ENCODE peak calls at places on chromosomes 7 and 10, in nine cellular contexts. W is astrocyte of the spinal cord; Y is GF-D8; L is GM12892; P is amygdala; R is type B pancreatic cell; E is activated naive CD4-positive, alpha-beta T cell treated with anti-CD3 and anti-CD28 coated beads, Interleukin-2, amount 50 U/mL, for 16 hours; U is T1000; D is fibroblast of pulmonary artery. H is an unnamed sample.

GRCh38 chr7:127822822-127823508 is 171.0 kb downstream of the SND1 start:
- DNase-seq in R (no peak), U (no peak), E (no peak), Y (no peak), D (no peak), W (no peak), P (no peak), L (no peak), H (no peak)

GRCh38 chr10:106711313-106711906 is 453.1 kb downstream of the SORCS1 start:
- DNase-seq in D (peak), E (no peak), W (no peak), U (no peak), Y (no peak), P (peak), R (no peak), L (peak), H (no peak)

GRCh38 chr7:136958016-136958415 is 89.6 kb downstream of the CHRM2 start:
- DNase-seq in U (no peak), D (peak), W (peak), P (no peak), Y (no peak), R (no peak), L (no peak), E (no peak), H (no peak)

GRCh38 chr10:49139000-49139865 is 5.4 kb upstream of the FAM170B start:
- DNase-seq in U (no peak), R (no peak), E (no peak), Y (no peak), W (peak), D (no peak), L (no peak), P (no peak), H (peak)

GRCh38 chr10:126496771-126497545 is 108.7 kb upstream of the ADAM12 start:
- DNase-seq in U (no peak), R (no peak), P (no peak), L (no peak), Y (no peak), D (no peak), E (no peak), W (peak), H (no peak)

GRCh38 chr10:96305019-96305418 is 785 bp downstream of the DNTT start:
- DNase-seq in P (no peak), D (no peak), W (no peak), U (no peak), L (no peak), Y (no peak), E (no peak), R (no peak), H (no peak)

GRCh38 chr10:114681542-114681941 is 23.5 kb upstream of the ABLIM1 start:
- DNase-seq in E (no peak), U (no peak), D (no peak), L (no peak), W (peak), P (no peak), Y (no peak), R (no peak), H (no peak)

GRCh38 chr7:150405584-150406310 is 26.6 kb downstream of the ZNF775 start:
- DNase-seq in U (no peak), L (no peak), R (no peak), W (no peak), E (peak), P (peak), Y (no peak), D (no peak), H (no peak)

GRCh38 chr10:86974484-86974883 is 6.2 kb downstream of the ADIRF start:
- DNase-seq in R (no peak), D (no peak), P (no peak), Y (no peak), U (no peak), E (no peak), W (no peak), L (no peak), H (no peak)

GRCh38 chr7:100208911-100209408 is 10.8 kb upstream of the PVRIG start:
- DNase-seq in L (peak), P (no peak), R (no peak), W (no peak), U (no peak), D (no peak), Y (no peak), E (peak), H (no peak)